ENCODE peak calls at places on chromosomes 4 and X, in five cellular contexts. S, G, T, L and U are unnamed samples.

GRCh38 chrX:88024022-88024421 is 506.4 kb downstream of the KLHL4 start:
- DNase-seq in G (no peak), L (no peak), T (no peak), S (no peak), U (no peak)

GRCh38 chr4:3284734-3285557 is 7.9 kb upstream of the RGS12 start:
- DNase-seq in S (no peak), T (no peak), G (no peak), L (no peak), U (no peak)

GRCh38 chrX:38220024-38220935 is at the start of gene SRPX:
- DNase-seq in S (no peak), G (peak), T (peak), L (peak), U (peak)

GRCh38 chrX:155434906-155435743 is 23.3 kb downstream of the F8A3 start:
- DNase-seq in L (no peak), S (no peak), T (no peak), G (no peak), U (no peak)

GRCh38 chrX:45322382-45322781 is 121.7 kb upstream of the DIPK2B start:
- DNase-seq in T (peak), S (no peak), L (peak), G (no peak), U (peak)

GRCh38 chrX:150347471-150347870 is 15.6 kb upstream of the MAMLD1 start:
- DNase-seq in G (no peak), L (no peak), T (no peak), S (no peak), U (no peak)

GRCh38 chr4:7838136-7838782 is 101.4 kb downstream of the AFAP1 start:
- DNase-seq in T (no peak), G (no peak), L (no peak), S (no peak), U (no peak)

GRCh38 chr4:4655011-4655410 is 113.2 kb upstream of the STX18 start:
- DNase-seq in S (no peak), T (no peak), L (no peak), G (no peak), U (no peak)

GRCh38 chrX:153505361-153505760 is 10.6 kb downstream of the BGN start:
- DNase-seq in T (no peak), L (no peak), G (no peak), S (no peak), U (no peak)

GRCh38 chr4:68272860-68273259 is 27.4 kb upstream of the TMPRSS11B start:
- DNase-seq in G (no peak), L (no peak), S (no peak), T (peak), U (no peak)

GRCh38 chr4:160835789-160836188 is 1328.0 kb downstream of the FSTL5 start:
- DNase-seq in G (no peak), L (no peak), T (peak), S (no peak), U (peak)

GRCh38 chr4:67122029-67122428 is 423.3 kb downstream of the CENPC start:
- DNase-seq in L (no peak), S (no peak), G (no peak), T (peak), U (peak)

GRCh38 chr4:54276633-54277426 is 47.7 kb downstream of the PDGFRA start:
- DNase-seq in S (no peak), L (no peak), G (no peak), T (peak), U (peak)

GRCh38 chrX:40095588-40096394 is 2.0 kb downstream of the BCOR start:
- DNase-seq in T (peak), L (no peak), G (peak), S (no peak), U (peak)

GRCh38 chrX:150546711-150547153 is 21.7 kb upstream of the MTM1 start:
- DNase-seq in G (no peak), S (peak), T (no peak), L (no peak), U (no peak)

GRCh38 chrX:154019633-154020499 is at the start of gene IRAK1:
- DNase-seq in L (no peak), S (peak), G (peak), T (peak), U (peak)

GRCh38 chr4:61540944-61541343 is 340.8 kb downstream of the ADGRL3 start:
- DNase-seq in S (no peak), T (no peak), L (peak), G (no peak), U (no peak)

GRCh38 chr4:83548151-83548905 is 12.4 kb downstream of the GPAT3 start:
- DNase-seq in S (peak), G (peak), T (peak), L (peak), U (peak)

GRCh38 chr4:6754481-6755087 is 27.9 kb upstream of the KIAA0232 start:
- DNase-seq in S (no peak), T (no peak), G (no peak), L (no peak), U (no peak)

GRCh38 chrX:10014462-10015373 is 47.6 kb downstream of the CLDN34 start:
- DNase-seq in S (peak), L (peak), G (peak), T (peak), U (peak)

GRCh38 chrX:153476628-153477027 is 6.3 kb upstream of the HAUS7 start:
- DNase-seq in G (no peak), S (no peak), L (no peak), T (no peak), U (no peak)

GRCh38 chr4:166284221-166284620 is 411.2 kb downstream of the TLL1 start:
- DNase-seq in S (no peak), T (no peak), L (no peak), G (no peak), U (no peak)

GRCh38 chr4:172819353-172819752 is 349.3 kb upstream of the GALNT7 start:
- DNase-seq in S (no peak), T (peak), G (no peak), L (no peak), U (no peak)

GRCh38 chr4:176769519-176769918 is 23.2 kb downstream of the VEGFC start:
- DNase-seq in T (peak), S (no peak), G (no peak), L (no peak), U (peak)

GRCh38 chrX:68363984-68364383 is 69.3 kb downstream of the OPHN1 start:
- DNase-seq in L (no peak), S (no peak), G (no peak), T (no peak), U (no peak)

GRCh38 chrX:135982860-135983259 is 2.4 kb upstream of the SLC9A6 start:
- DNase-seq in L (no peak), G (no peak), T (peak), S (no peak), U (no peak)

GRCh38 chr4:143186634-143187033 is 1.9 kb downstream of the USP38 start:
- DNase-seq in S (no peak), T (peak), G (no peak), L (no peak), U (peak)

GRCh38 chr4:93828830-93829530 is 427 bp downstream of the ATOH1 start:
- DNase-seq in L (no peak), T (no peak), S (no peak), G (peak), U (no peak)

GRCh38 chr4:170090667-170091052 is 904 bp upstream of the AADAT start:
- DNase-seq in S (no peak), L (no peak), T (peak), G (no peak), U (peak)

GRCh38 chrX:108437789-108438623 is at the start of gene COL4A6:
- DNase-seq in T (no peak), G (no peak), L (peak), S (no peak), U (peak)

GRCh38 chr4:107094332-107094731 is 58.2 kb upstream of the DKK2 start:
- DNase-seq in T (peak), S (no peak), G (no peak), L (no peak), U (peak)

GRCh38 chrX:126994011-126994410 is 174.5 kb downstream of the PRR32 start:
- DNase-seq in S (no peak), T (no peak), G (no peak), L (no peak), U (no peak)

GRCh38 chrX:103831803-103832544 is at the start of gene RAB9B:
- DNase-seq in L (peak), G (peak), T (peak), S (peak), U (peak)

GRCh38 chrX:150775569-150776350 is 82.6 kb downstream of the MTMR1 start:
- DNase-seq in S (no peak), T (no peak), L (no peak), G (no peak), U (no peak)

GRCh38 chr4:37243722-37244582 is 591 bp upstream of the NWD2 start:
- DNase-seq in S (no peak), T (peak), L (no peak), G (peak), U (peak)

GRCh38 chrX:16870861-16871584 is 861 bp upstream of the RBBP7 start:
- DNase-seq in S (peak), T (peak), G (no peak), L (peak), U (no peak)

GRCh38 chr4:38673109-38673978 is 9.3 kb downstream of the KLF3 start:
- DNase-seq in S (no peak), T (no peak), L (peak), G (no peak), U (peak)

GRCh38 chrX:111010151-111010550 is 85.8 kb upstream of the PAK3 start:
- DNase-seq in S (no peak), L (no peak), G (no peak), T (no peak), U (no peak)

GRCh38 chr4:20418865-20419451 is 167.3 kb downstream of the SLIT2 start:
- DNase-seq in S (no peak), G (peak), T (peak), L (no peak), U (peak)